ENCODE peak calls at places on chromosomes 7 and 10, in ten cellular contexts. One of them, this sample, is unnamed.

GRCh38 chr7:159027803-159028455 is 116.7 kb downstream of the VIPR2 start:
- DNase-seq in H54: no peak
- DNase-seq in uterus: no peak
- DNase-seq in IMR-90: no peak
- DNase-seq in upper lobe of left lung: peak
- DNase-seq in lower leg skin: peak
- DNase-seq in Peyer's patch: peak
- DNase-seq in endothelial cell of umbilical vein: no peak
- DNase-seq in A549: no peak
- DNase-seq in body of pancreas: no peak
- DNase-seq in this sample: no peak

GRCh38 chr10:11881477-11882417 is 58.6 kb downstream of the PROSER2 start:
- DNase-seq in H54: peak
- DNase-seq in uterus: no peak
- DNase-seq in IMR-90: peak
- DNase-seq in upper lobe of left lung: no peak
- DNase-seq in lower leg skin: no peak
- DNase-seq in Peyer's patch: no peak
- DNase-seq in endothelial cell of umbilical vein: no peak
- DNase-seq in A549: peak
- DNase-seq in body of pancreas: peak
- DNase-seq in this sample: peak

GRCh38 chr10:126272526-126272925 is 115.8 kb downstream of the ADAM12 start:
- DNase-seq in H54: no peak
- DNase-seq in uterus: no peak
- DNase-seq in IMR-90: no peak
- DNase-seq in upper lobe of left lung: no peak
- DNase-seq in lower leg skin: no peak
- DNase-seq in Peyer's patch: no peak
- DNase-seq in endothelial cell of umbilical vein: no peak
- DNase-seq in A549: no peak
- DNase-seq in body of pancreas: no peak
- DNase-seq in this sample: no peak

GRCh38 chr10:103584216-103585010 is 90.9 kb downstream of the NEURL1 start:
- DNase-seq in H54: no peak
- DNase-seq in uterus: no peak
- DNase-seq in IMR-90: no peak
- DNase-seq in upper lobe of left lung: no peak
- DNase-seq in lower leg skin: no peak
- DNase-seq in Peyer's patch: peak
- DNase-seq in endothelial cell of umbilical vein: no peak
- DNase-seq in A549: no peak
- DNase-seq in body of pancreas: no peak
- DNase-seq in this sample: peak

GRCh38 chr10:132884691-132885271 is 57.6 kb downstream of the CFAP46 start:
- DNase-seq in H54: no peak
- DNase-seq in uterus: peak
- DNase-seq in IMR-90: no peak
- DNase-seq in upper lobe of left lung: peak
- DNase-seq in lower leg skin: peak
- DNase-seq in Peyer's patch: no peak
- DNase-seq in endothelial cell of umbilical vein: no peak
- DNase-seq in A549: no peak
- DNase-seq in body of pancreas: no peak
- DNase-seq in this sample: no peak

GRCh38 chr10:110101464-110102144 is 93.8 kb downstream of the ADD3 start:
- DNase-seq in H54: no peak
- DNase-seq in uterus: no peak
- DNase-seq in IMR-90: no peak
- DNase-seq in upper lobe of left lung: no peak
- DNase-seq in lower leg skin: no peak
- DNase-seq in Peyer's patch: no peak
- DNase-seq in endothelial cell of umbilical vein: no peak
- DNase-seq in A549: no peak
- DNase-seq in body of pancreas: no peak
- DNase-seq in this sample: no peak

GRCh38 chr10:132867801-132868644 is 74.3 kb downstream of the CFAP46 start:
- DNase-seq in H54: no peak
- DNase-seq in uterus: peak
- DNase-seq in IMR-90: no peak
- DNase-seq in upper lobe of left lung: peak
- DNase-seq in lower leg skin: peak
- DNase-seq in Peyer's patch: no peak
- DNase-seq in endothelial cell of umbilical vein: no peak
- DNase-seq in A549: no peak
- DNase-seq in body of pancreas: no peak
- DNase-seq in this sample: no peak

GRCh38 chr10:85044-85443 is 35.9 kb upstream of the TUBB8 start:
- DNase-seq in H54: no peak
- DNase-seq in uterus: no peak
- DNase-seq in IMR-90: no peak
- DNase-seq in upper lobe of left lung: no peak
- DNase-seq in lower leg skin: no peak
- DNase-seq in Peyer's patch: no peak
- DNase-seq in endothelial cell of umbilical vein: no peak
- DNase-seq in A549: no peak
- DNase-seq in body of pancreas: no peak
- DNase-seq in this sample: no peak

DNA sequence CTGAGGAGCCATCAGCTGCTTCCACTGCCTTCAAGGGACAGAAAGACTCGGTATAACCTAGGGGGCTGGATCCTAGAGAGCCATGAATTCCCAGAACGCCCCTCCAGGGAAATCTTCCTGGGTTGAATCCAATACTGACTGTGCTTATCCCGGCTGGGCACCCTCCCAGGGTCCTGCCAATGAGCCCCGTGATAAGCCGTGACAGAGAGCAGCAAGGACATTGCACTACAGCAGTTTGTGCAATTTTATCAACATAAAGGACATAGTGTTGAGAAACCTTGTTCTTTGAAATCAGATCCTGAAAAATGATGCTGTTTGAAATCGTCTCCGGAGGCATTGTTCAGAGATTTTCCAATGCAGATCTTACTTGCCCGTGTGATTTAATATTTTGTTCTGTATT is 18.8 kb downstream of the AKR1B1 start:
- DNase-seq in H54: no peak
- DNase-seq in uterus: no peak
- DNase-seq in IMR-90: no peak
- DNase-seq in upper lobe of left lung: no peak
- DNase-seq in lower leg skin: no peak
- DNase-seq in Peyer's patch: no peak
- DNase-seq in endothelial cell of umbilical vein: no peak
- DNase-seq in A549: no peak
- DNase-seq in body of pancreas: no peak
- DNase-seq in this sample: no peak
- TF ChIP-seq POLR2A in H54: no peak
- TF ChIP-seq POLR2A in uterus: no peak
- TF ChIP-seq POLR2A in IMR-90: no peak
- TF ChIP-seq POLR2A in upper lobe of left lung: no peak
- TF ChIP-seq POLR2A in lower leg skin: no peak
- TF ChIP-seq POLR2A in Peyer's patch: no peak
- TF ChIP-seq POLR2A in endothelial cell of umbilical vein: no peak
- TF ChIP-seq POLR2A in A549: no peak
- TF ChIP-seq POLR2A in body of pancreas: no peak
- TF ChIP-seq POLR2A in this sample: no peak

GRCh38 chr7:44639701-44640321 is 33.4 kb downstream of the OGDH start:
- DNase-seq in H54: peak
- DNase-seq in uterus: peak
- DNase-seq in IMR-90: peak
- DNase-seq in upper lobe of left lung: peak
- DNase-seq in lower leg skin: no peak
- DNase-seq in Peyer's patch: no peak
- DNase-seq in endothelial cell of umbilical vein: peak
- DNase-seq in A549: peak
- DNase-seq in body of pancreas: peak
- DNase-seq in this sample: no peak

GRCh38 chr7:44637788-44638594 is 31.6 kb downstream of the OGDH start:
- DNase-seq in H54: peak
- DNase-seq in uterus: peak
- DNase-seq in IMR-90: peak
- DNase-seq in upper lobe of left lung: peak
- DNase-seq in lower leg skin: no peak
- DNase-seq in Peyer's patch: peak
- DNase-seq in endothelial cell of umbilical vein: peak
- DNase-seq in A549: peak
- DNase-seq in body of pancreas: peak
- DNase-seq in this sample: peak

GRCh38 chr7:44636926-44637325 is 30.5 kb downstream of the OGDH start:
- DNase-seq in H54: no peak
- DNase-seq in uterus: no peak
- DNase-seq in IMR-90: no peak
- DNase-seq in upper lobe of left lung: no peak
- DNase-seq in lower leg skin: no peak
- DNase-seq in Peyer's patch: no peak
- DNase-seq in endothelial cell of umbilical vein: no peak
- DNase-seq in A549: no peak
- DNase-seq in body of pancreas: no peak
- DNase-seq in this sample: no peak

GRCh38 chr7:44636041-44636580 is 29.7 kb downstream of the OGDH start:
- DNase-seq in H54: no peak
- DNase-seq in uterus: no peak
- DNase-seq in IMR-90: no peak
- DNase-seq in upper lobe of left lung: peak
- DNase-seq in lower leg skin: no peak
- DNase-seq in Peyer's patch: no peak
- DNase-seq in endothelial cell of umbilical vein: no peak
- DNase-seq in A549: no peak
- DNase-seq in body of pancreas: no peak
- DNase-seq in this sample: peak

DNA sequence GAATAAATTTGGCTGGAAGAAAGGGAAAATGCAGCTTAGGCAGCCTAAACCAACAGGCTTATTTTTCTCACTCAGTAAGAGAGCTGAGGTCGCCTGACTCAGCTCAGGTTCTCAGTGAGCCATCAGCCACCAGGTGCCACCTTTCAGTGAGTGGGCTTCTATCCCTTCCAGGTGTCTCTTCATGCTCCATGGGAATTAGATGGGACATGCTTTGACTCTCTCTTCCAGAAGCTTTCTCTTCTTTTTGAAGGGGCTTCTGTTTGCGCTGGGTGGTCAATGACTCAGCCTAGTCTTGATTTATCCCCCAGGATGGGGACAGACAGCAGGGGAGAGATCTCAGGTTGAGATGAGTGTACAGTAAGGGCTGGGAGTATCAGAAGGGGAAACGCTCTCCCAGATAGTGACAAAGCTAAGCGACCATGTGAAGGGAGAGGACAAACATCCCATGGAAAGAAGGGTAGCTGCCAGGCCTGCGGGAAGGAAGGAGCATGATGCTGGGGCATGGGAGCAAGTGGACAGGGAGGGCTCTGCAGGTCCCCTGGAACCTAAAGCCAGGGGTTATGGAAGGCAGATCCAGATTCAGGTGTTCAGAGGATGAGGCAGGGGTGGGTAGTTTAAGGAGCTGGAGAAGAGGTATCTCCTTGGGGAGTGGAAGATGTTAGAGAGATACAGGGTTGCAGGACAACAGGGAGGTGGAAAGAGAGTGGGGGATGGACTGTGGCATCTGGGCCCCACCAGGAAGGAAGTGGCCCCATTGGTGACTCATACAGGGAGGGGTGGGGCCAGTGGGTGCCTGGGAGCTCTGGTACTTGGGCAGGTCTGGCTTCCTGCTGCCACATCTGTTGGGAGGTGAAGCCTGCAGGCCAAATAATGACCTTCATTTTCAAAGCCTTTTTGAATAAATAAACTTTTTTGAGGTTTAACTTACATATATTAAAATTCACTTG is 32.5 kb downstream of the OGDH start:
- DNase-seq in H54: peak
- DNase-seq in uterus: peak
- DNase-seq in IMR-90: peak
- DNase-seq in upper lobe of left lung: peak
- DNase-seq in lower leg skin: peak
- DNase-seq in Peyer's patch: peak
- DNase-seq in endothelial cell of umbilical vein: peak
- DNase-seq in A549: peak
- DNase-seq in body of pancreas: peak
- DNase-seq in this sample: peak
- TF ChIP-seq POLR2A in H54: peak
- TF ChIP-seq POLR2A in uterus: no peak
- TF ChIP-seq POLR2A in IMR-90: no peak
- TF ChIP-seq POLR2A in upper lobe of left lung: no peak
- TF ChIP-seq POLR2A in lower leg skin: no peak
- TF ChIP-seq POLR2A in Peyer's patch: peak
- TF ChIP-seq POLR2A in endothelial cell of umbilical vein: peak
- TF ChIP-seq POLR2A in A549: no peak
- TF ChIP-seq POLR2A in body of pancreas: no peak
- TF ChIP-seq POLR2A in this sample: peak

GRCh38 chr10:87092356-87092860 is 2.2 kb downstream of the GLUD1 start:
- DNase-seq in H54: peak
- DNase-seq in uterus: no peak
- DNase-seq in IMR-90: peak
- DNase-seq in upper lobe of left lung: no peak
- DNase-seq in lower leg skin: peak
- DNase-seq in Peyer's patch: no peak
- DNase-seq in endothelial cell of umbilical vein: peak
- DNase-seq in A549: no peak
- DNase-seq in body of pancreas: peak
- DNase-seq in this sample: peak

GRCh38 chr10:87093461-87094372 is 926 bp downstream of the GLUD1 start:
- DNase-seq in H54: peak
- DNase-seq in uterus: peak
- DNase-seq in IMR-90: peak
- DNase-seq in upper lobe of left lung: peak
- DNase-seq in lower leg skin: peak
- DNase-seq in Peyer's patch: peak
- DNase-seq in endothelial cell of umbilical vein: peak
- DNase-seq in A549: peak
- DNase-seq in body of pancreas: peak
- DNase-seq in this sample: peak

GRCh38 chr10:87092861-87093460 is 1.7 kb downstream of the GLUD1 start:
- DNase-seq in H54: peak
- DNase-seq in uterus: no peak
- DNase-seq in IMR-90: peak
- DNase-seq in upper lobe of left lung: no peak
- DNase-seq in lower leg skin: peak
- DNase-seq in Peyer's patch: peak
- DNase-seq in endothelial cell of umbilical vein: peak
- DNase-seq in A549: no peak
- DNase-seq in body of pancreas: peak
- DNase-seq in this sample: peak

GRCh38 chr10:87095241-87095945 is 387 bp downstream of the SHLD2 start:
- DNase-seq in H54: peak
- DNase-seq in uterus: peak
- DNase-seq in IMR-90: peak
- DNase-seq in upper lobe of left lung: peak
- DNase-seq in lower leg skin: peak
- DNase-seq in Peyer's patch: peak
- DNase-seq in endothelial cell of umbilical vein: peak
- DNase-seq in A549: peak
- DNase-seq in body of pancreas: peak
- DNase-seq in this sample: peak

DNA sequence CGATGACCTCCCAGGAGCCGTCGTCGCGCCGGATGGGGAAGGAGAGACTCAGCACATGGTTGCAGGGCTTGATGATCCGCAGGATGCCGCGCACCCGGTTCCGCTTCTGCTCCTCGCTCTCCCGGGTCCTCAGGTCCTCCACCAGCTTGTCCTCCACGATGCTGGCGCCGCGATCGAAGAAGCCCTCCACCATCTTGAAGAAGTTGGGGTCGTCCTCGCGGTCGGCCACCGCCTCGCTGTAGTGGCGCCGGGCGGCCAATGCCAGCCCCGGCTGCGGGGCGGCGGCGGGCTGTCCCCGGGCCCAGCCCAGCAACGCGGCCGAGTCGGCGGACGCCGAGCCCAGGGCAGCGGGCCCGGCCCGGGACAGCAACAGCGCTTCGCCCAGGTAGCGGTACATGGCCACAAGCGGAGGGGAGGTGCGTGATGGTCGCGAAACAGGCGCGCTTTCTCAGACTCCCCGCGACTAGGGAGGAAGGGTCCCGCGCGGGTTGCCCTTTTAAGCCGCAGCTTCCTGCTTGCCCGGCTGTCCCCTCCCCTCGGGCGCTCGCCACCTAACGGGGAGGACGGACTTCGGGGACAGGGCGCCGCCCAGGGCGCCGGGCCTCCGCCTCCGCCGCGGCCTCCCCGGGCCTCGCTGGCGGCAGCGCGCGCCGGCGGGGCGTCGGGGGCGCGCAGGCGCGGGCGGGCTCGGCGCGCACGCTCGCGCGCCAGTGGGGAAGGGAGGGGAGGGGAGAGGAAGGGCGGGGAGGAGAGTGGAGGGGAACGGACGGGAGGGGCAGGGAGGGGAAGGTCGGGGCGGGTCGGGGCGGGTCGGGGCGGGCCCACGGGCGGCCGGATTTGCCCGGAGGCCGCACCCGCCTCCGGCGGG is at the start of the genes GLUD1 and SHLD2:
- DNase-seq in H54: peak
- DNase-seq in uterus: peak
- DNase-seq in IMR-90: peak
- DNase-seq in upper lobe of left lung: peak
- DNase-seq in lower leg skin: peak
- DNase-seq in Peyer's patch: peak
- DNase-seq in endothelial cell of umbilical vein: peak
- DNase-seq in A549: peak
- DNase-seq in body of pancreas: peak
- DNase-seq in this sample: peak
- TF ChIP-seq POLR2A in H54: peak
- TF ChIP-seq POLR2A in uterus: peak
- TF ChIP-seq POLR2A in IMR-90: peak
- TF ChIP-seq POLR2A in upper lobe of left lung: peak
- TF ChIP-seq POLR2A in lower leg skin: peak
- TF ChIP-seq POLR2A in Peyer's patch: peak
- TF ChIP-seq POLR2A in endothelial cell of umbilical vein: peak
- TF ChIP-seq POLR2A in A549: peak
- TF ChIP-seq POLR2A in body of pancreas: peak
- TF ChIP-seq POLR2A in this sample: peak

DNA sequence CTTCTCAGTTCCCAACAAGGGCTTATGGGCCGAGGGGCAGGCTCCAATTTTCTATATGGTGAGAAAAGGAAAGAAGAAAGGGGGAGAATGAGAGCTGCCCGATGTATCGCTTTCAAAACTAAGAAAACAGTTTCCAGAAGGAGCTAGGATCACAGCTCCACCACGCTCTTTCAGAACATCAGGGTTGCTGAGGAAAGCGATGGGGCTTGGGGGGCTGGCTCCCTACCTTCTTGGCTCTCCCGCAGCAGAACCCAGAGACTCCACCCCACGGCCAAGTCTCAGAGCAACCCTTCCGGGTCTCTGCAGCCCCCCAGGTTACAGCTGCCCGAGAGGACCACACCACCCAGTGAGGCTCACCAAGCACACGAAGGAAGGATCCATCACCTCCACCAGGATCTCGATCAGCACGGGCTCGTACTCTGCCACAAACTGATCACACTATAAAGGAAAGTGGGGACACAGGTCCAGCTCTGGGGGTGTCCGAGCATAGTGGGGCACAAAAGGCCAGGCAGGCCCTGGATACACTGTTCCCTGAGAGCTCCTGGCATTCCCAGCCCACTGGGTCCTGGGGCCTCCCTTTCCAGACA is 32.3 kb downstream of the PSAP start:
- DNase-seq in H54: no peak
- DNase-seq in uterus: no peak
- DNase-seq in IMR-90: no peak
- DNase-seq in upper lobe of left lung: no peak
- DNase-seq in lower leg skin: no peak
- DNase-seq in Peyer's patch: no peak
- DNase-seq in endothelial cell of umbilical vein: no peak
- DNase-seq in A549: no peak
- DNase-seq in body of pancreas: no peak
- DNase-seq in this sample: no peak
- TF ChIP-seq POLR2A in H54: no peak
- TF ChIP-seq POLR2A in uterus: no peak
- TF ChIP-seq POLR2A in IMR-90: no peak
- TF ChIP-seq POLR2A in upper lobe of left lung: no peak
- TF ChIP-seq POLR2A in lower leg skin: no peak
- TF ChIP-seq POLR2A in Peyer's patch: no peak
- TF ChIP-seq POLR2A in endothelial cell of umbilical vein: no peak
- TF ChIP-seq POLR2A in A549: no peak
- TF ChIP-seq POLR2A in body of pancreas: no peak
- TF ChIP-seq POLR2A in this sample: no peak